ENCODE peak calls at places on chromosomes 7 and 10, in six cellular contexts. L, Y, P, B, O and S are unnamed samples.

GRCh38 chr10:27506280-27506679 is 2.2 kb downstream of the RAB18 start:
- DNase-seq in O (no peak), P (no peak), Y (no peak), L (no peak), B (no peak), S (no peak)

GRCh38 chr10:128631801-128632241 is 505.6 kb upstream of the MKI67 start:
- DNase-seq in L (no peak), P (no peak), O (no peak), B (no peak), Y (no peak), S (no peak)

GRCh38 chr10:101956105-101956504 is 99.9 kb downstream of the ARMH3 start:
- DNase-seq in O (no peak), B (no peak), Y (no peak), L (no peak), P (no peak), S (no peak)

GRCh38 chr7:99762680-99763327 is 21.2 kb downstream of the CYP3A4 start:
- DNase-seq in Y (no peak), P (no peak), O (no peak), L (peak; percentile 70), B (no peak), S (no peak)

GRCh38 chr7:114085592-114086490 is 167.0 kb upstream of the PPP1R3A start:
- DNase-seq in Y (peak; percentile 79), L (peak; percentile 87), B (peak; percentile 76), P (peak; percentile 64), O (peak; percentile 25), S (no peak)

GRCh38 chr7:116733924-116734591 is 62.1 kb downstream of the MET start:
- DNase-seq in O (no peak), Y (no peak), B (no peak), L (no peak), P (no peak), S (no peak)

GRCh38 chr7:154482863-154483262 is 430.7 kb downstream of the DPP6 start:
- DNase-seq in L (no peak), B (no peak), O (no peak), P (no peak), Y (no peak), S (no peak)

GRCh38 chr7:132102942-132103341 is 473.3 kb downstream of the PLXNA4 start:
- DNase-seq in P (no peak), L (no peak), Y (no peak), O (no peak), B (no peak), S (no peak)

GRCh38 chr7:131400833-131401593 is 73.3 kb downstream of the MKLN1 start:
- DNase-seq in P (no peak), B (no peak), O (no peak), Y (no peak), L (no peak), S (no peak)

GRCh38 chr7:98674461-98674860 is 57.4 kb downstream of the NPTX2 start:
- DNase-seq in L (no peak), B (no peak), P (no peak), Y (no peak), O (no peak), S (no peak)

GRCh38 chr7:84042110-84042539 is 152.5 kb downstream of the SEMA3A start:
- DNase-seq in O (no peak), Y (no peak), B (no peak), P (no peak), L (no peak), S (no peak)

GRCh38 chr10:10677479-10677878 is 340.2 kb upstream of the CELF2 start:
- DNase-seq in P (no peak), Y (peak; percentile 50), B (no peak), L (peak; percentile 70), O (no peak), S (no peak)

GRCh38 chr7:106471686-106472440 is 187.1 kb upstream of the NAMPT start:
- DNase-seq in P (no peak), O (no peak), Y (no peak), B (no peak), L (no peak), S (no peak)

GRCh38 chr7:8938036-8938435 is 504.6 kb downstream of the NXPH1 start:
- DNase-seq in P (no peak), L (no peak), Y (no peak), O (no peak), B (no peak), S (no peak)

GRCh38 chr10:78588194-78588811 is 480.5 kb upstream of the ZMIZ1 start:
- DNase-seq in Y (peak; percentile 72), O (no peak), B (no peak), L (no peak), P (no peak), S (no peak)

GRCh38 chr7:43612599-43613589 is 30.0 kb downstream of the STK17A start:
- DNase-seq in O (no peak), P (no peak), B (no peak), L (no peak), Y (no peak), S (no peak)

GRCh38 chr10:133464582-133465031 is 10.9 kb downstream of the SCART1 start:
- DNase-seq in L (no peak), B (no peak), P (no peak), O (no peak), Y (peak; percentile 11), S (no peak)

GRCh38 chr7:117250801-117251200 is 72.1 kb downstream of the WNT2 start:
- DNase-seq in L (no peak), P (no peak), Y (no peak), B (no peak), O (no peak), S (no peak)

GRCh38 chr7:78770422-78771410 is 682.8 kb downstream of the MAGI2 start:
- DNase-seq in L (no peak), B (no peak), P (no peak), Y (no peak), O (no peak), S (no peak)

GRCh38 chr10:129104266-129105045 is 362.6 kb upstream of the MGMT start:
- DNase-seq in B (no peak), P (no peak), Y (no peak), L (no peak), O (no peak), S (no peak)

DNA sequence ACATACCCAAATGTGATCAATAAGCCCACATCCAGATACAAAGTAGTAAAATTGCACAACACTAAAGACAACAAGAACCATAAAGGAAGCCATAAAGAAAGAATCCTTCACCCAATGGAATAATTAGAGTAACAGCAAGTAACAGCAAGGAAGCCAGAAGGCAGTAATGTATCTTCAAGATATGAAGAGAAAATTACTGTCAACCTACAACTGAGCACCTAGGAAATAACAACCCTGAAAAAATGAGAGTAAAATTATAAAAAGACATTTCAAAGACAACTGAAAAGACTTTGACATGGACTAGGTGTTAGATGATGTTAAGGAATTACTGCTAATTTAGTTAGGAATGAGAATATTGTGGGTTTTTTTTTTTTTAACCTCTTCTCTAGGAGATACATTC is 60.4 kb downstream of the CNOT4 start:
- DNase-seq in P (no peak), L (no peak), Y (no peak), B (no peak), O (no peak), S (no peak)
- H3K4me1 ChIP-seq in P (no peaks in the 10 kb centered on the region), L (no peaks in the 10 kb centered on the region), Y (no peaks in the 10 kb centered on the region), B (peaks cover 55% of the 10 kb centered on the region), O (peaks cover 4% of the 10 kb centered on the region), S (peaks cover 4% of the 10 kb centered on the region)

GRCh38 chr10:119211625-119212441 is 4.5 kb downstream of the GRK5 start:
- DNase-seq in O (no peak), Y (no peak), B (no peak), L (no peak), P (no peak), S (no peak)
- H3K27ac ChIP-seq in O (no peak overlapping the region), Y (peak overlapping the region; percentile 77), B (peak overlapping the region; percentile 70), L (peak overlapping the region; percentile 82), P (peak overlapping the region; percentile 51), S (peak overlapping the region; percentile 27)

GRCh38 chr10:80170641-80171040 is 34.7 kb downstream of the ANXA11 start:
- DNase-seq in L (no peak), P (no peak), B (peak; percentile 48), Y (no peak), O (no peak), S (no peak)
- H3K4me1 ChIP-seq in L (no peaks in the 10 kb centered on the region), P (peaks cover 8% of the 10 kb centered on the region), B (peaks cover 17% of the 10 kb centered on the region), Y (peaks cover 4% of the 10 kb centered on the region), O (no peaks in the 10 kb centered on the region), S (peaks cover 6% of the 10 kb centered on the region)

GRCh38 chr10:122503004-122503403 is 41.7 kb downstream of the HTRA1 start:
- DNase-seq in L (no peak), P (no peak), O (no peak), B (no peak), Y (no peak), S (no peak)
- H3K27ac ChIP-seq in L (no peak overlapping the region), P (no peak overlapping the region), O (no peak overlapping the region), B (no peak overlapping the region), Y (peak overlapping the region; percentile 80), S (no peak overlapping the region)

GRCh38 chr7:30908681-30909080 is 3.0 kb upstream of the AQP1 start:
- DNase-seq in P (no peak), O (no peak), L (no peak), B (no peak), Y (no peak), S (no peak)

GRCh38 chr7:30906014-30906413 is 5.6 kb upstream of the AQP1 start:
- DNase-seq in L (peak; percentile 73), B (no peak), O (no peak), P (no peak), Y (no peak), S (no peak)

GRCh38 chr7:30909431-30909830 is 2.2 kb upstream of the AQP1 start:
- DNase-seq in O (no peak), P (no peak), L (no peak), Y (no peak), B (no peak), S (no peak)

GRCh38 chr7:30906520-30907240 is 5.0 kb upstream of the AQP1 start:
- DNase-seq in P (no peak), B (no peak), O (no peak), L (no peak), Y (no peak), S (no peak)

GRCh38 chr7:30907527-30908267 is 4.0 kb upstream of the AQP1 start:
- DNase-seq in O (no peak), Y (no peak), L (peak; percentile 72), B (no peak), P (no peak), S (no peak)
- H3K4me1 ChIP-seq in O (peaks cover 8% of the 10 kb centered on the region), Y (no peaks in the 10 kb centered on the region), L (no peaks in the 10 kb centered on the region), B (peaks cover 4% of the 10 kb centered on the region), P (no peaks in the 10 kb centered on the region), S (no peaks in the 10 kb centered on the region)

DNA sequence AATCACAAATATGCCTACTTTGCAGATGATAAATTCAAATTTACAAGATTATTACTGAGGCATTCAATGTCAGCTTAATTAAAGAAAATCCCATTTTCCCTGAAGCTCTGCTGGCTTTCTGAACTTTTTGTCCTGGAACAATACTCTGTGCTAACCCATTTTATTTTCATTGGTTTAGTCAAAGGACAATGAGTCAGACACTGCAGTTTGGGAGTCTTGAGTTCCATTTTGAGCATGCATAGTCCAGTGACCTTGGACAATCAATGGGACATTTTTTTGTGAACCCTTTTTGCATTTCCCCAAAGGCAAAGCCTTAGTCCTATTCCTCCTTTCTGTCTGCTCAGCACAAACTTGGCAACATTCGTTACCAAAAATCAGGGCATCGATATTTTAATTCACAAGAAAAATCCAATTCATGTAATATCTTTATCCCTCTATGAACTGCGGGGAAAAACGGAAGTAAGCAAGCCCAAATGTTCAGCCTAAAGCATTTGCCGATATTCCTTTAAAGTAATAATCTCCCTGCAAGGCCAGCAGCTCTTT is 339.8 kb downstream of the RNLS start:
- DNase-seq in Y (no peak), B (no peak), L (no peak), P (no peak), O (no peak), S (no peak)
- H3K27ac ChIP-seq in Y (peak overlapping the region; percentile 86), B (no peak overlapping the region), L (no peak overlapping the region), P (no peak overlapping the region), O (no peak overlapping the region), S (no peak overlapping the region)

GRCh38 chr7:47383064-47383463 is 198.8 kb downstream of the TNS3 start:
- DNase-seq in B (no peak), Y (no peak), O (no peak), P (no peak), L (no peak), S (no peak)
- H3K4me1 ChIP-seq in B (peaks cover 19% of the 10 kb centered on the region), Y (no peaks in the 10 kb centered on the region), O (peaks cover 64% of the 10 kb centered on the region), P (no peaks in the 10 kb centered on the region), L (no peaks in the 10 kb centered on the region), S (no peaks in the 10 kb centered on the region)